ENCODE peak calls at places on chromosomes 11 and 22, in four cellular contexts. E is H1, D is endothelial cell of umbilical vein, A is HCT116. C is an unnamed sample. For H3K36me3, the result is how much of the 10 kb centered on the place peaks cover.

GRCh38 chr11:116563028-116563712 is 209.6 kb downstream of the BUD13 start:
- DNase-seq in D (peak), A (no peak), E (no peak), C (no peak)

GRCh38 chr11:94997437-94997836 is 23.9 kb downstream of the KDM4D start:
- DNase-seq in E (no peak), A (no peak), D (no peak), C (no peak)

GRCh38 chr22:33873666-33874065 is 46.6 kb downstream of the LARGE1 start:
- DNase-seq in E (no peak), A (no peak), D (no peak), C (no peak)

GRCh38 chr11:88301478-88302140 is 35.9 kb downstream of the CTSC start:
- DNase-seq in D (no peak), E (no peak), A (no peak), C (no peak)

GRCh38 chr22:45007946-45008852 is 1.6 kb downstream of the PHF21B start:
- DNase-seq in A (no peak), E (no peak), D (peak), C (no peak)

GRCh38 chr22:44347098-44347497 is 34.3 kb upstream of the SHISAL1 start:
- DNase-seq in D (no peak), E (no peak), A (no peak), C (no peak)

GRCh38 chr22:30813936-30814335 is 119.3 kb downstream of the OSBP2 start:
- DNase-seq in A (no peak), E (no peak), D (no peak), C (no peak)

GRCh38 chr11:11806074-11806473 is 35.7 kb upstream of the USP47 start:
- DNase-seq in D (no peak), A (no peak), E (no peak), C (no peak)

GRCh38 chr11:123616505-123617198 is 37.8 kb downstream of the SCN3B start:
- DNase-seq in A (no peak), E (no peak), D (no peak), C (no peak)

GRCh38 chr11:12287009-12287373 is 90.4 kb upstream of the PARVA start:
- DNase-seq in A (peak), E (no peak), D (peak), C (no peak)

GRCh38 chr11:1470681-1471611 is 15.6 kb downstream of the MOB2 start:
- DNase-seq in E (no peak), D (no peak), A (no peak), C (no peak)

GRCh38 chr11:45098929-45099328 is 47.5 kb upstream of the PRDM11 start:
- DNase-seq in A (no peak), D (no peak), E (no peak), C (no peak)

GRCh38 chr11:108895579-108896480 is 231.0 kb downstream of the DDX10 start:
- DNase-seq in E (no peak), D (peak), A (no peak), C (peak)

GRCh38 chr11:107770546-107770945 is 58.7 kb upstream of the SLN start:
- DNase-seq in D (no peak), E (no peak), A (no peak), C (no peak)

GRCh38 chr11:99098751-99099150 is 78.0 kb downstream of the CNTN5 start:
- DNase-seq in D (no peak), A (no peak), E (no peak), C (no peak)

GRCh38 chr11:44071157-44071556 is 5.1 kb downstream of the ACCS start:
- DNase-seq in A (no peak), E (no peak), D (no peak), C (no peak)

GRCh38 chr22:44304354-44304753 is 8.4 kb downstream of the SHISAL1 start:
- DNase-seq in E (no peak), D (no peak), A (no peak), C (no peak)

GRCh38 chr11:126585388-126586302 is 230.2 kb downstream of the ST3GAL4 start:
- DNase-seq in A (no peak), E (no peak), D (peak), C (no peak)

GRCh38 chr22:38317995-38318715 is 922 bp upstream of the CSNK1E start:
- DNase-seq in A (peak), D (peak), E (no peak), C (no peak)

GRCh38 chr11:94649925-94650623 is 82.9 kb downstream of the PIWIL4 start:
- DNase-seq in A (no peak), E (peak), D (no peak), C (no peak)

GRCh38 chr11:110730773-110731172 is 18.5 kb upstream of the ARHGAP20 start:
- DNase-seq in A (no peak), E (no peak), D (no peak), C (no peak)

GRCh38 chr11:2929511-2929879 is 275 bp upstream of the PHLDA2 start:
- DNase-seq in E (no peak), D (peak), A (peak), C (no peak)

GRCh38 chr11:13831707-13832106 is 130.8 kb upstream of the SPON1 start:
- DNase-seq in E (no peak), D (no peak), A (no peak), C (no peak)

GRCh38 chr11:61682093-61682732 is 2.0 kb downstream of the DAGLA start:
- DNase-seq in A (no peak), D (peak), E (no peak), C (no peak)

GRCh38 chr22:43411981-43412807 is at the start of gene MPPED1:
- DNase-seq in D (no peak), E (no peak), A (no peak), C (no peak)

GRCh38 chr11:60915250-60915914 is 1.4 kb downstream of the TMEM109 start:
- DNase-seq in D (peak), E (no peak), A (peak), C (no peak)

GRCh38 chr11:95849087-95849825 is 59.0 kb downstream of the CEP57 start:
- DNase-seq in A (peak), E (peak), D (peak), C (peak)

GRCh38 chr11:126329644-126330200 is 25.8 kb upstream of the ST3GAL4 start:
- DNase-seq in A (no peak), E (no peak), D (no peak), C (no peak)

GRCh38 chr22:29954203-29954855 is 71.4 kb downstream of the MTMR3 start:
- DNase-seq in E (no peak), A (no peak), D (no peak), C (no peak)

GRCh38 chr22:21837184-21837979 is 30.1 kb downstream of the MAPK1 start:
- DNase-seq in D (peak), E (peak), A (peak), C (no peak)

GRCh38 chr11:109132539-109132938 is 289.5 kb upstream of the C11orf87 start:
- DNase-seq in D (no peak), E (no peak), A (no peak), C (no peak)

GRCh38 chr11:7589861-7590260 is 76.1 kb downstream of the PPFIBP2 start:
- DNase-seq in D (no peak), E (no peak), A (no peak), C (no peak)

GRCh38 chr11:69664103-69664775 is 10.9 kb downstream of the LTO1 start:
- DNase-seq in D (no peak), E (no peak), A (no peak), C (no peak)

GRCh38 chr11:8408151-8408930 is 144.7 kb upstream of the LMO1 start:
- DNase-seq in D (no peak), A (no peak), E (no peak), C (no peak)

GRCh38 chr11:49316180-49316579 is 107.8 kb upstream of the FOLH1 start:
- DNase-seq in D (no peak), A (no peak), E (no peak), C (no peak)

GRCh38 chr11:67499808-67500793 is 5.1 kb downstream of the PITPNM1 start:
- DNase-seq in E (no peak), A (no peak), D (no peak), C (no peak)

GRCh38 chr22:48553694-48554308 is 1273.9 kb downstream of the BRD1 start:
- DNase-seq in A (no peak), D (no peak), E (no peak), C (no peak)
- H3K36me3 ChIP-seq in A (under half), D (under half), E (under half), C (under half)

GRCh38 chr11:86119062-86119461 is 50.2 kb upstream of the PICALM start:
- DNase-seq in A (no peak), D (no peak), E (no peak), C (no peak)
- TF ChIP-seq POLR2AphosphoS5 in A (no peak), D (no peak), E (no peak), C (no peak)

GRCh38 chr11:65854161-65854592 is 3.8 kb downstream of the CFL1 start:
- DNase-seq in D (no peak), A (no peak), E (no peak), C (no peak)

GRCh38 chr11:65853249-65853979 is 4.6 kb downstream of the CFL1 start:
- DNase-seq in A (no peak), D (no peak), E (no peak), C (no peak)

GRCh38 chr11:65856689-65857499 is 1.1 kb downstream of the CFL1 start:
- DNase-seq in E (no peak), D (peak), A (no peak), C (no peak)

GRCh38 chr11:65855927-65856363 is 2.0 kb downstream of the CFL1 start:
- DNase-seq in D (no peak), E (no peak), A (no peak), C (no peak)

DNA sequence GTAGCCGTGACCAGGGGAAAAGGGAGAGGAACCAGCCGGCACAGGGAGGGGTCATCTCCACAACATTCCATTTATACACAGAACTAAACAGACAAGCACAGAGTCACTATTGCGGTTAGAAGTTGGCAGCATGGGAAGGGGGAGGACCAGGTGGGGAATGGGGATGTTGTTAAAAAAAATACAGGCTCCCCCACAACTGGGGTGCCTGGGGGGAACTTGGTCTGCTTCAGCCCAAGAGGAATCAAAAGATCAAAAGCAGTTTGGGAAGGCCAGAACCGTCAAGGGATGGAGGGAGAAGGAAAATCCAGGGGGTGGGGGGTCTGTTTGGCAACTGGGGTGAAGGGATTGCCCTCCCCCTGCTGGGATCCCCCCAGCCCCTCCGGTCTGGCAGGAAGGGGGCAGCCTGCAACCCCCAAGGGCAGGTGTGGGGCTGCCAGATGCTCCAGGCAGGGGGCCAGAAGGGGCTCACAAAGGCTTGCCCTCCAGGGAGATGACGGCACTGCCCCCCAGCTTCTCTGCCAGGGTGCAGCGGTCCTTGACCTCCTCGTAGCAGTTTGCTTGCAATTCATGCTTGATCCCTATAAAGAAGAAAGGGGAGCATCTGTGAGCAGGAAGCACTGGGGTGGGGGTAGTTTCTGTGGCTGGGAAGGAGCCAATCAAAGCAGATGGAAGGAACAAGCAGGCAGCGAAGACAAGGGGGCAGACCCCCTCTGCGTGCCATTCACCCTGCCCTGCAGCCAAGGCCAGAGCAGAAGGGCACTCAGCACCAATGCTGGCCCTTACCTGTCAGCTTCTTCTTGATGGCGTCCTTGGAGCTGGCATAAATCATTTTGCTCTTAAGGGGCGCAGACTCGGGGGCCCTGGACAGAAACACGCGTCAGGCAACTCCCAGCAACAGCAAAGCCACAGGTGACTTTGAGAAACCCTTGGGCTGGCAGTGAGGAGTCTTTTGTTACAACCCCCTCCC is 2.8 kb downstream of the CFL1 start:
- DNase-seq in E (no peak), A (no peak), D (no peak), C (no peak)
- H3K9ac ChIP-seq in E (no peak), A (no peak), D (no peak), C (no peak)

GRCh38 chr22:40302149-40302548 is 44.2 kb upstream of the ADSL start:
- DNase-seq in E (no peak), D (no peak), A (no peak), C (no peak)
- H3K36me3 ChIP-seq in E (under half), D (under half), A (under half), C (under half)

DNA sequence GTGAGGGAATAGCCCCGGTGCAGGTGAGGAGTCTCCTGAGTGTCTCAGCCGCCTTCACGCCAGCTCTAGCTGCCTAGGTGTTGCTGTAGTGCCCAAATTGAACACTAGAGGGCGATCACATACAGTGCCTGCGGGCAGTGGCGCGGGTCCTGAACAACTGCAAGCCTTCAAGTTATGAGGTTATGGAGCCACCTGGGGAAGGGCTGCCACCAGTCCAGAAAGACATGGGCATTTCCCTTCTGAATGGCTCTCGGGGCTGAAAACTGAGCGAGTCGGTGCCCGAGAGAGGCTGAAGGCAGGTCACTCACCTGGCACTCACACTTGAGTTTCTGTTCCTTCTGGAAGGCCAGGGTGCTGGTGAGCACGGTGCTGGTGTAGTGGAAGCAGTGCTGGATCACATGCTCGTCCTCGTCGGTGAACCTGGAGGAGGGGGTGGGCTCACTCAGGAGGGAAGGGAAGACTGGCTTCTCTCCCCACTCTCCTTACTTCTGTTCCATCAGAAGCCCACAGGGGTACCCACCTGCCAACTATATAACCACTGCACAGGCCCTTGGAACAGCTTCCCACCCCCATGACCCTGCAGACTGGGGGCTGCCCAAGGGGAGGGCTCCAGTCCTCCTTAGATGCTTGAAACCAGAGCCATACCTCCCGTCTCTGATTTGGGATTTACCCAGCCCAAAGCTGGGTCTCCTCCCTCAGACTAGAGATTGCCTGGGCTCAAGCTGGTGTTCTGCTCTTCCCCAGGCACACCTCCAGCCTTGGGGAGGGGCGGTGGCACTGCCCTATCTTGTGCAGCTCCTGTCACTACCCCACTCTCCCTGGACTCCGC is 88.2 kb downstream of the PDE2A start:
- DNase-seq in A (peak), E (no peak), D (peak), C (no peak)
- TF ChIP-seq POLR2AphosphoS5 in A (no peak), E (no peak), D (no peak), C (no peak)

GRCh38 chr22:50298937-50299656 is 8.3 kb downstream of the PLXNB2 start:
- DNase-seq in D (no peak), A (no peak), E (no peak), C (no peak)
- H3K9ac ChIP-seq in D (no peak), A (peak), E (no peak), C (no peak)

DNA sequence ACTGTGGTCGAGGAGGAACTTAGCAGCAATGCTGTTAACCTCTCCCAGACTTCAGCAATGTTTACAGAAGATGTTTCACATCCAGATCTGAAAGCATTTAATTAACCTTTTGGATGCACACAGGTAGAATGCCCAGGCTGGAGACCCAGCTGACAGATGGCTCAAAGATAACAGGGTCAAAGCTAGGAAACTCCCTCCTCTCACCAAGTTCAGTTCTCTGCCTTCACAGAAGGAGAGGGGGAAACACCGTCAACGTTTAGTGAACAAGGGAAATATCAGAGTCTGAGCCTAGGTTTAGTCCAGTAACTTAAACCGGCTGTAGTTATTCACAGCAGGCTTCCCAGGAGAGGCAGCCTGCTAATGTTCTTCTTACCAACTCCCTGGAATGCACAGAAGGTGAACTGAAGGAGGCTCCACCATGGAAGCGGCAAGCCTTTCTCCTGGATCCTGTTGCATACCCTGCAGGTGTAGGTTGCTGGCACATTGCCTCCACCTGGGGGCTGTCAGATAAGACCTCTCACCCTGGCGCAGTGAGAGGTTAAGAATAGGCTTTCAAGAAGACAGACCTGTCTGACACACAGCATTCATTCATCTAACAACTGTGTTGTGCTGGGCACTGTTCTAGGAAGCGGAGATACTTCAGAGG is 23.5 kb upstream of the ANKK1 start:
- DNase-seq in E (no peak), A (no peak), D (no peak), C (no peak)
- H3K36me3 ChIP-seq in E (under half), A (under half), D (under half), C (under half)

C was measured in SK-N-MC.